ENCODE peak calls at places on chromosomes 1 and 21, in five cellular contexts. U, N, E, W and C are unnamed samples.

GRCh38 chr1:116340506-116341240 is 32.4 kb upstream of the ATP1A1 start:
- DNase-seq in W (no peak), N (no peak), U (no peak), E (no peak), C (no peak)

GRCh38 chr1:74858136-74858535 is 125.2 kb downstream of the TYW3 start:
- DNase-seq in E (no peak), W (peak; percentile 40), N (no peak), U (peak; percentile 3), C (no peak)

GRCh38 chr1:159076753-159077656 is at the start of gene AIM2:
- DNase-seq in N (peak; percentile 37), E (no peak), U (peak; percentile 4), W (peak; percentile 97), C (no peak)

GRCh38 chr1:227947678-227948492 is at the start of gene WNT9A:
- DNase-seq in N (no peak), E (peak; percentile 94), W (no peak), U (peak; percentile 41), C (no peak)

GRCh38 chr1:160342520-160342919 is 530 bp downstream of the COPA start:
- DNase-seq in E (peak; percentile 8), U (no peak), N (no peak), W (no peak), C (no peak)

GRCh38 chr1:154622503-154623039 is 14.6 kb upstream of the ADAR start:
- DNase-seq in N (no peak), E (no peak), U (no peak), W (no peak), C (no peak)

GRCh38 chr1:205672395-205672889 is 7.9 kb downstream of the SLC45A3 start:
- DNase-seq in N (no peak), U (no peak), W (no peak), E (peak; percentile 5), C (no peak)

GRCh38 chr1:107058245-107059032 is 2.0 kb downstream of the PRMT6 start:
- DNase-seq in N (no peak), W (no peak), U (no peak), E (no peak), C (no peak)

GRCh38 chr1:29985376-29985945 is 737.9 kb downstream of the MATN1 start:
- DNase-seq in U (no peak), W (no peak), E (no peak), N (no peak), C (no peak)

GRCh38 chr1:108590947-108591346 is 31.0 kb downstream of the EEIG2 start:
- DNase-seq in E (no peak), W (no peak), N (no peak), U (peak; percentile 97), C (peak; percentile 61)

GRCh38 chr21:26909972-26910371 is 56.9 kb downstream of the ADAMTS5 start:
- DNase-seq in U (no peak), W (no peak), E (peak; percentile 79), N (no peak), C (no peak)

GRCh38 chr1:17184822-17185484 is 20.0 kb upstream of the PADI1 start:
- DNase-seq in N (no peak), U (no peak), E (no peak), W (no peak), C (no peak)

GRCh38 chr1:159469921-159470595 is 30.5 kb downstream of the OR10J1 start:
- DNase-seq in N (no peak), W (no peak), U (no peak), E (no peak), C (no peak)

GRCh38 chr1:57796609-57797008 is 372.7 kb upstream of the DAB1 start:
- DNase-seq in W (no peak), U (peak; percentile 30), N (no peak), E (no peak), C (no peak)

GRCh38 chr1:34341896-34342295 is 165.2 kb downstream of the C1orf94 start:
- DNase-seq in N (no peak), W (no peak), U (no peak), E (no peak), C (no peak)

GRCh38 chr1:53257454-53258081 is 19.2 kb upstream of the MAGOH start:
- DNase-seq in E (no peak), U (no peak), N (no peak), W (no peak), C (no peak)

GRCh38 chr1:240031414-240031813 is 60.3 kb upstream of the FMN2 start:
- DNase-seq in N (no peak), W (no peak), E (no peak), U (peak; percentile 73), C (no peak)

GRCh38 chr1:198157241-198157846 is 546 bp downstream of the NEK7 start:
- DNase-seq in U (peak; percentile 93), E (peak; percentile 95), W (no peak), N (peak; percentile 89), C (peak; percentile 85)

GRCh38 chr1:24464378-24464770 is 38.3 kb upstream of the RCAN3 start:
- DNase-seq in N (no peak), U (peak; percentile 16), E (peak; percentile 42), W (no peak), C (no peak)

GRCh38 chr1:192892934-192893333 is 84.1 kb downstream of the RGS2 start:
- DNase-seq in W (no peak), U (no peak), E (no peak), N (no peak), C (no peak)

GRCh38 chr1:233394860-233395717 is 67.6 kb downstream of the MAP3K21 start:
- DNase-seq in U (peak; percentile 33), E (peak; percentile 69), W (no peak), N (peak; percentile 34), C (peak; percentile 26)

DNA sequence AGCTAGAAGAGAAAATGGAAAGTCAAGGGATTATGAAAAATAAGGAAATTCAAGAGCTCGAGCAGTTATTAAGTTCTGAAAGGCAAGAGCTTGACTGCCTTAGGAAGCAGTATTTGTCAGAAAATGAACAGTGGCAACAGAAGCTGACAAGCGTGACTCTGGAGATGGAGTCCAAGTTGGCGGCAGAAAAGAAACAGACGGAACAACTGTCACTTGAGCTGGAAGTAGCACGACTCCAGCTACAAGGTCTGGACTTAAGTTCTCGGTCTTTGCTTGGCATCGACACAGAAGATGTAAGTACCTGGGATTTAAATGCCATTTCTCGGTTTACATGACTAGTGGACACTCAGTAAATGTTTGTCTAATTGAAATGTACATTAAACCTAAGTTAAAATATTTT is 40.0 kb downstream of the CENPF start:
- DNase-seq in E (no peak), N (no peak), U (no peak), W (no peak), C (no peak)
- TF ChIP-seq EZH2 in E (no peak), N (no peak), U (no peak), W (no peak), C (no peak)

DNA sequence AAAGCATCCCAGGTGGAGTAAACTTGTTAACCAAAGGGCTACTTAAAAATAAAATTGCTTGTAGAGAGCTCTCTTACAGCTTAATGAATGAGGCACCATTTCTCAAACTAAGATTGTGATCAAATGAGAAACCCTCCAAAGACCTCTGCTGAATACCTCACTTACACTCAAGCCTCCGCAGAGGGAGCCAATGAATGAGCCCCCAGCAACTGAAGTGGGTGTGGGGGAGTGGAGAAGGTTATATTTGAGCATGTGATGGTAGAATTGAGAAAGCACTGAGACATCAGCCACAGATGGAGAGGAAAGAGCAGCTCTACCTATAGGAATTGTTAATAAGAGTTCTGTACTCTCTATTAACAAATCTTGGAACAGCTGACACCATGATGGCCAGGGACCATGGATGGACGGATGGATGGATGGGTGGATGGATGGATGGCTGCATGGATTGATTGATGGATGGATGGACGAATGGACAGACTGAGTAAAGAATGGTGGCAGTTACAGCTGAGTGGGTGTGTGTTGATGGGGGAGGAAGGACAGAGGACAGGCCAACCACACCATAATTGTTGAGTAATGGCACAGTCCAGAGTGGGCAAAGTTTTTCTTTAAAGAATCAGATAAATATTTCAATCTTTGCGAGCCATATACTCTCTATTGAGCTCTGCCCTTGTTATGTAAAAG is 20.3 kb upstream of the TIAM1 start:
- DNase-seq in U (no peak), W (no peak), N (peak; percentile 54), E (no peak), C (no peak)
- TF ChIP-seq EZH2 in U (no peak), W (no peak), N (no peak), E (no peak), C (no peak)

DNA sequence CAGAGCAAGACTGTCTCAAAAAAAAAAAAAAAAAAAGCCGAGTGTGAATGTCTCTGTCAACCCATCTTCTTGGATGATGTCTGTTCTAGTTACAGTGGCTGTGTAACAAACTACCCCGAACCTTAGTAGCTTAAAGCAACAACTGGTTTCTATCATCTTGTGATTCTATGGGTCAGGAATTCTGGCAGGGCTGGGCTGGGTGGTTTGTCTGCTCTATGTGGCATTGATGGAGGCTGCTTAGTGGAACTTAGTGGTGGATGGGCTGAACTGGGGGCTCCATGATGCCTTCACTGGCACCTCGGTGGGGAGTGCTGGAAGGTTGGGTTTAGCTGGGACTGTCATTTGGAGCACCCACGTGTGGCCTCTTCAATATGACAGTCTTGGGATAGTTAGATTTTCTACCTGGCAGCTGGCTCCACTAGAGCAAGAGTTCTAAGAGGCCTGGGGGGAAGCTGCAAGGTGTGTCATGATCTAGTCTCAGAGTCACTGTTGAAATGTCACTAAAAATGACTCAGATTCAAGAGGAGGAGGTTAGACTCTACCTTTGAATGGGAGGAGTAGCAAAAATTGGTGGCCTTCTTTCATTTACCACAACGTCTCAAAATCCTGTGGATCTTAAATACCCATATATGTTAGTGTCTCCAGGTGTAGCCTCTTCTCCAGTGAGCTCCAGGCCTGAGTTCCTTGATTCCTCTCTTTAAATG is 18.6 kb downstream of the ACOT11 start:
- DNase-seq in W (no peak), E (no peak), U (no peak), N (no peak), C (no peak)
- TF ChIP-seq EZH2 in W (no peak), E (no peak), U (no peak), N (no peak), C (no peak)

DNA sequence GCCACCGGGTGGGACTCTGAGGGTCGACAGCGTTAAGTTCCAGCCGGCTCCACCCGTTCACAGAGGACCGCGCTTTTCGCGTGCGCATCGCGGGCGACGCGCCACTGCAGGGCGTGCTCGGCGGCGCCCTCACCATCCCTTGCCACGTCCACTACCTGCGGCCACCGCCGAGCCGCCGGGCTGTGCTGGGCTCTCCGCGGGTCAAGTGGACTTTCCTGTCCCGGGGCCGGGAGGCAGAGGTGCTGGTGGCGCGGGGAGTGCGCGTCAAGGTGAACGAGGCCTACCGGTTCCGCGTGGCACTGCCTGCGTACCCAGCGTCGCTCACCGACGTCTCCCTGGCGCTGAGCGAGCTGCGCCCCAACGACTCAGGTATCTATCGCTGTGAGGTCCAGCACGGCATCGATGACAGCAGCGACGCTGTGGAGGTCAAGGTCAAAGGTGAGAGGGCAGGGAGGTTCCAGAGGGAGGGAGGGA is 4.9 kb downstream of the BCAN start:
- DNase-seq in U (no peak), N (no peak), E (no peak), W (no peak), C (no peak)
- TF ChIP-seq EZH2 in U (peak; percentile 72), N (no peak), E (no peak), W (no peak), C (no peak)

DNA sequence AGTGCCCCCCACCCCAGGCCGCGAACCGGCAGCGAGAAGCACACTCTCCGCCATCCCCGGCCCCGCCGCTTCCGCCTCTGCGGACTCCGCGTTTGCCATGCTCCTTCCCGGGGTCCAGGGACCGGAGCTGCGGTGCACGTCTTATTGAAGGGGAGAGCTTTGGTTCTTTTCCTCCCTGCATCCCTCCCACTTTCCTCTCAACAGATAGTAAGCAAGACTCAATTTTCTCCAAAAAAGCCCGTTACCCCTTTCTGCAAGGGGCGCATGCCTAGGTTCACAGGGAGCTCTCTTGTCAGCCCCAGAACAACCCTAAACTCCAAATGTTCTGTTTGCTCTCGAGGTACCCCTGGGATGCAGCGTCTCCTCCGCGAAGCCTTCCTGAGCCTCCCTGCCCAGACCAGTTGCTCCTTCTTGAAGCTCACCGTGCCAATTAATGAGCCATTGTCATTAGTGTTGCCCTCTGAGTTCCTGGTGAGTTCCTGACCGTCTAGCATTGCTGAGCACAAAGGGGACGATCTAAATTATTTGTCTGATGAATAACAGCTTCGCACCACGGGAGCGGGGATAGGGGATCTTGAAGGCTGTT is 8.1 kb downstream of the FOXD3 start:
- DNase-seq in W (no peak), N (no peak), E (peak; percentile 69), U (no peak), C (no peak)
- TF ChIP-seq EZH2 in W (no peak), N (no peak), E (peak; percentile 77), U (peak; percentile 89), C (no peak)